ENCODE peak calls at places on chromosomes 7 and 10, in five cellular contexts. K, B, M, X and R are unnamed samples.

GRCh38 chr7:47145326-47145725 is 436.6 kb downstream of the TNS3 start:
- DNase-seq in K (no peak), B (no peak), M (no peak), X (no peak), R (no peak)

GRCh38 chr7:102178410-102178809 is 108.3 kb upstream of the SH2B2 start:
- DNase-seq in K (no peak), B (no peak), M (no peak), X (no peak), R (no peak)

GRCh38 chr10:77501846-77502251 is 135.8 kb downstream of the KCNMA1 start:
- DNase-seq in K (no peak), B (no peak), M (no peak), X (no peak), R (no peak)

GRCh38 chr10:132891994-132892393 is 50.4 kb downstream of the CFAP46 start:
- DNase-seq in K (no peak), B (no peak), M (no peak), X (no peak), R (peak; percentile 46)

GRCh38 chr10:12655940-12656339 is 306.6 kb downstream of the CAMK1D start:
- DNase-seq in K (no peak), B (no peak), M (no peak), X (no peak), R (no peak)

GRCh38 chr7:51013861-51014511 is 231.3 kb upstream of the GRB10 start:
- DNase-seq in K (no peak), B (no peak), M (no peak), X (no peak), R (peak; percentile 52)

GRCh38 chr7:143299840-143300239 is 11.7 kb downstream of the CASP2 start:
- DNase-seq in K (no peak), B (no peak), M (no peak), X (no peak), R (no peak)

GRCh38 chr10:37496061-37496460 is 361.3 kb downstream of the ZNF248 start:
- DNase-seq in K (no peak), B (no peak), M (no peak), X (no peak), R (no peak)

GRCh38 chr7:38020134-38020533 is 99.7 kb downstream of the EPDR1 start:
- DNase-seq in K (no peak), B (peak; percentile 19), M (no peak), X (no peak), R (no peak)

GRCh38 chr10:101968286-101968685 is 87.7 kb downstream of the ARMH3 start:
- DNase-seq in K (no peak), B (no peak), M (no peak), X (no peak), R (no peak)

GRCh38 chr10:114437456-114438292 is 33.4 kb upstream of the AFAP1L2 start:
- DNase-seq in K (peak; percentile 53), B (no peak), M (no peak), X (no peak), R (no peak)

DNA sequence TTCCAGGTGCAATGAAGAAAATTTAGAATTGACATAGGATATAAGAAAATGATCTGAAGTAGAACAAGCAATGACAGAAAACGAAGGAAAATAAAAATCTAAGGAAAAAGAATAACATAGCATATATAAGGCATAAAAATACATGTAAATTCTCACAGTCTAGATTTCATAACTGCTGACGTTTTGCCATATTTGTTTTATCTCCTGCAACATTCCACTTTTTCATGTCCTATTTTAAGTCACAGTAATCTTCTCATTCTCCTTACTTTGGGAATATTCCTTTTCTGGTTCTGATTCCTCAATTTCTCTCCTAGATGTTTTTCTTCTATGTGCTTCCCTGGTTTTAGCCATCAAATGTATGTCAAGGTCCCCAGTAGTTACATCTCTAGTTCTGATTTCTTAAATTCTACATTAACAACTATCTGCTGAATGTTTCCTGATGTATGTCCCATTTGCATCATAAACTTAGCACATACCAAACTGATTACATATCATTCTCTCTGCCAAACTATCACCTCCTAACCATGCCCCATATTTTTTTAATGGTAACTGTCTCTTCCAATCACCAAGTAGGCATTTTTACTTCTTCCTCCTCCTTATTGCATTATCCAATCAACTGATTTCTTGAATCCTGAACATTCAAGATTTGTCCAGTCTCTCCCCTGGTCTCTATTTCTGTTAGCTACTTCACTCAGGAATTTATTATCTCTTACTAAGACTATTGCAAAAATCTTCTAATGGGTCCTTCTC is 171.4 kb downstream of the DNAJC1 start:
- DNase-seq in K (peak; percentile 8), B (peak; percentile 25), M (no peak), X (no peak), R (no peak)
- H3K27ac ChIP-seq in K (no peak overlapping the region), B (peak overlapping the region; percentile 80), M (no peak overlapping the region), X (no peak overlapping the region), R (no peak overlapping the region)

GRCh38 chr10:119441151-119441821 is 101.2 kb downstream of the RGS10 start:
- DNase-seq in K (no peak), B (peak; percentile 31), M (no peak), X (no peak), R (peak; percentile 60)
- H3K27ac ChIP-seq in K (no peak overlapping the region), B (no peak overlapping the region), M (no peak overlapping the region), X (peak overlapping the region; percentile 74), R (peak overlapping the region; percentile 74)

GRCh38 chr7:27198871-27199801 is 755 bp downstream of the HOXA13 start:
- DNase-seq in K (no peak), B (no peak), M (peak; percentile 77), X (no peak), R (peak; percentile 62)
- H3K27ac ChIP-seq in K (peak overlapping the region; percentile 90), B (no peak overlapping the region), M (no peak overlapping the region), X (no peak overlapping the region), R (no peak overlapping the region)

GRCh38 chr7:26292768-26293560 is 1.3 kb downstream of the SNX10 start:
- DNase-seq in K (no peak), B (no peak), M (no peak), X (no peak), R (no peak)
- H3K27ac ChIP-seq in K (no peak overlapping the region), B (no peak overlapping the region), M (peak overlapping the region; percentile 84), X (no peak overlapping the region), R (peak overlapping the region; percentile 55)

GRCh38 chr7:26097837-26098668 is 53.9 kb upstream of the NFE2L3 start:
- DNase-seq in K (no peak), B (peak; percentile 0), M (no peak), X (no peak), R (no peak)

GRCh38 chr7:26102176-26102575 is 49.8 kb upstream of the NFE2L3 start:
- DNase-seq in K (no peak), B (no peak), M (no peak), X (no peak), R (no peak)

GRCh38 chr7:26100940-26101339 is 51.1 kb upstream of the NFE2L3 start:
- DNase-seq in K (no peak), B (no peak), M (no peak), X (no peak), R (no peak)

GRCh38 chr7:26103541-26104070 is 48.4 kb upstream of the NFE2L3 start:
- DNase-seq in K (no peak), B (no peak), M (no peak), X (no peak), R (no peak)

GRCh38 chr7:26101471-26102151 is 50.4 kb upstream of the NFE2L3 start:
- DNase-seq in K (no peak), B (no peak), M (peak; percentile 81), X (no peak), R (no peak)
- H3K27ac ChIP-seq in K (no peak overlapping the region), B (no peak overlapping the region), M (peak overlapping the region; percentile 80), X (no peak overlapping the region), R (peak overlapping the region; percentile 24)

GRCh38 chr7:71235263-71235662 is 103.3 kb downstream of the GALNT17 start:
- DNase-seq in K (no peak), B (no peak), M (no peak), X (no peak), R (no peak)
- H3K27ac ChIP-seq in K (no peak overlapping the region), B (no peak overlapping the region), M (no peak overlapping the region), X (no peak overlapping the region), R (no peak overlapping the region)

GRCh38 chr10:95835911-95836310 is 71.9 kb upstream of the CC2D2B start:
- DNase-seq in K (no peak), B (no peak), M (no peak), X (no peak), R (no peak)

GRCh38 chr10:95835149-95835860 is 72.5 kb upstream of the CC2D2B start:
- DNase-seq in K (no peak), B (no peak), M (no peak), X (no peak), R (no peak)

GRCh38 chr10:95837368-95837776 is 70.4 kb upstream of the CC2D2B start:
- DNase-seq in K (no peak), B (no peak), M (no peak), X (no peak), R (no peak)

GRCh38 chr10:95837783-95838182 is 70.0 kb upstream of the CC2D2B start:
- DNase-seq in K (no peak), B (no peak), M (no peak), X (no peak), R (peak; percentile 67)

DNA sequence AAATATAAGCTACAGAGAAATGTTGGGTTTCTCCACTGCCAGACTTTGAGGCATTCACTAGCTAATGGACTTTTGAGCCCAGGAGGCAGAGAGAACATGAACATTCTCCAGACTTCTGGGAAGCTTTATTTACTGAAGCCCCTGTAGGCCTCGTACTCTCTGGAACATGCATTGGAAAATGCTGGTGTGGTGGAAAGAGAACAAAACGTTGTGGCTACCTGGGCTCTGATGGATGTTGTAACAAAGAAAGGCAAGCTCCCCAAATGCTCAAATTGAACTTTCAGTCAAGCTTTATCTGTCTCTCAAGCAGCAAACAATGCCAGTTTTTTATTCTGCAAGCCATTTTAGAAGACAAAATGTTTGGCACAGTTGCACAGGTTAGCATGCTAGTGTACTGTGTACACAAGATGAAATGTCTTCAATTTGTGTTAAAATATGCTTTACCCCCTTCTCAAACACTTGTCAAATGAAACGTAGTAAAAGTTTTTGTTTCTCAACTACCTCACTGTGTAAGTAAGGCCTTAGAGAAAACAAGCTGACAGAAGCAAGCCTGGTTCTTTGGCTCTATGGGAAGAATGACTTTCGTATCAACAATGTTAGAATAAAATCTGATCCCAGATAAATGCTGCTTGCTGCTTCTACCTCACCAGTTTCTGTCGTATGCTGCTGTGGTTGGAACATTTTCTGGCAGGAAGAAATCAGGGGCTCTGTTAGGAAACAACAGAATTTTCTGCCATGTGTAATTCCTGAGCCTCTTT is 71.0 kb upstream of the CC2D2B start:
- DNase-seq in K (no peak), B (no peak), M (no peak), X (no peak), R (no peak)
- H3K27ac ChIP-seq in K (no peak overlapping the region), B (no peak overlapping the region), M (peak overlapping the region; percentile 82), X (peak overlapping the region; percentile 75), R (peak overlapping the region; percentile 20)